ENCODE peak calls at places on chromosomes 3 and 15, in six cellular contexts. X is fibroblast of lung, W is heart left ventricle, J is A549, F is OCI-LY7, E is colonic mucosa. Y is an unnamed sample. For H3K9me3 and H3K4me1, the result is how much of the 10 kb centered on the place peaks cover.

GRCh38 chr3:160134964-160135363 is 90.3 kb upstream of the C3orf80 start:
- DNase-seq in X (peak), W (no peak), J (no peak), F (no peak), E (no peak), Y (peak)

GRCh38 chr15:43118276-43118675 is 12.4 kb upstream of the UBR1 start:
- DNase-seq in X (no peak), W (no peak), J (no peak), F (peak), E (no peak), Y (no peak)

GRCh38 chr3:23785097-23785645 is 20.6 kb upstream of the UBE2E1 start:
- DNase-seq in X (peak), W (peak), J (no peak), F (no peak), E (no peak), Y (no peak)

GRCh38 chr15:100809587-100809986 is 70.0 kb upstream of the ALDH1A3 start:
- DNase-seq in X (no peak), W (no peak), J (no peak), F (no peak), E (no peak), Y (no peak)

GRCh38 chr15:80512729-80513670 is 108.8 kb downstream of the ARNT2 start:
- DNase-seq in X (peak), W (no peak), J (no peak), F (peak), E (no peak), Y (no peak)

GRCh38 chr15:31197497-31198414 is 96.2 kb upstream of the TRPM1 start:
- DNase-seq in X (no peak), W (no peak), J (no peak), F (peak), E (no peak), Y (peak)

GRCh38 chr3:129282727-129283327 is 4.2 kb downstream of the HMCES start:
- DNase-seq in X (peak), W (no peak), J (no peak), F (peak), E (no peak), Y (peak)

GRCh38 chr3:177934001-177934891 is 602.0 kb upstream of the KCNMB2 start:
- DNase-seq in X (peak), W (no peak), J (peak), F (no peak), E (no peak), Y (no peak)

GRCh38 chr15:27903405-27903804 is 195.7 kb downstream of the OCA2 start:
- DNase-seq in X (no peak), W (no peak), J (no peak), F (no peak), E (no peak), Y (no peak)

GRCh38 chr3:15535757-15536156 is 14.3 kb upstream of the COLQ start:
- DNase-seq in X (no peak), W (no peak), J (no peak), F (no peak), E (no peak), Y (no peak)

GRCh38 chr3:107988464-107989156 is 102.2 kb downstream of the CD47 start:
- DNase-seq in X (peak), W (no peak), J (no peak), F (no peak), E (peak), Y (peak)

GRCh38 chr15:41832208-41832607 is 4.3 kb downstream of the JMJD7 start:
- DNase-seq in X (no peak), W (no peak), J (no peak), F (no peak), E (no peak), Y (no peak)

GRCh38 chr15:95208988-95209387 is 977.6 kb downstream of the MCTP2 start:
- DNase-seq in X (peak), W (no peak), J (no peak), F (no peak), E (no peak), Y (no peak)

GRCh38 chr15:95208071-95208470 is 976.7 kb downstream of the MCTP2 start:
- DNase-seq in X (no peak), W (no peak), J (no peak), F (no peak), E (no peak), Y (no peak)

GRCh38 chr15:95205101-95205500 is 973.7 kb downstream of the MCTP2 start:
- DNase-seq in X (no peak), W (no peak), J (no peak), F (no peak), E (no peak), Y (no peak)

GRCh38 chr15:95215016-95215415 is 983.7 kb downstream of the MCTP2 start:
- DNase-seq in X (no peak), W (no peak), J (no peak), F (no peak), E (no peak), Y (no peak)

GRCh38 chr15:95210436-95210981 is 979.1 kb downstream of the MCTP2 start:
- DNase-seq in X (no peak), W (no peak), J (no peak), F (no peak), E (no peak), Y (no peak)
- H3K9me3 ChIP-seq in X (under half), W (under half), J (under half), F (under half), E (under half), Y (under half)

GRCh38 chr3:155745795-155746550 is 1.1 kb upstream of the PLCH1 start:
- DNase-seq in X (no peak), W (no peak), J (peak), F (no peak), E (peak), Y (peak)

GRCh38 chr3:155747286-155747685 is 2.4 kb upstream of the PLCH1 start:
- DNase-seq in X (no peak), W (no peak), J (no peak), F (no peak), E (no peak), Y (no peak)

GRCh38 chr3:155748611-155749365 is 3.9 kb upstream of the PLCH1 start:
- DNase-seq in X (no peak), W (no peak), J (no peak), F (no peak), E (no peak), Y (no peak)

GRCh38 chr3:155746703-155747102 is 1.8 kb upstream of the PLCH1 start:
- DNase-seq in X (no peak), W (no peak), J (no peak), F (no peak), E (no peak), Y (no peak)

DNA sequence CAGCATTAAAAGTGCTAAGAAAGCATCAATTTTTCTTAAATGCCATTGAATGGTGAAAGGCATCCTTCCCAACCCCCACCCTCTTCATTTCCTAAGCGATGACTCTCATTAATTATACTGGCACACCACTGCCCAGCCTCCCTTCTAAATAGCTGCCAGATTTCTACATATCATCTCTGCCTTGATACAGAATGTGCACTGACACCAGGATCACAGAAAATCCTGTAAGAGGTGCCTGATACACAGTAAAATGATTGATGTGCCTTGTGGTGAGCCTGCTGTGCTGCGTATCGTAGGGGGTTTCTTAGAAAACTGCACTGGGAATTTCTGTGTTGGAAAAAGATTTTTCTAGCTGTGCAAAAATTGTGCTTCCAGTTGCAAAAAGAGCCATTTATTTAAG is 3.0 kb upstream of the PLCH1 start:
- DNase-seq in X (no peak), W (no peak), J (no peak), F (no peak), E (no peak), Y (no peak)
- H3K4me3 ChIP-seq in X (no peak), W (no peak), J (no peak), F (no peak), E (no peak), Y (no peak)

GRCh38 chr3:17154221-17154620 is 269.5 kb downstream of the PLCL2 start:
- DNase-seq in X (no peak), W (no peak), J (no peak), F (no peak), E (no peak), Y (no peak)
- H3K4me1 ChIP-seq in X (under half), W (under half), J (under half), F (under half), E (under half), Y (under half)

GRCh38 chr3:134505485-134505884 is 19.6 kb downstream of the CEP63 start:
- DNase-seq in X (no peak), W (no peak), J (no peak), F (no peak), E (no peak), Y (no peak)
- H3K9me3 ChIP-seq in X (under half), W (under half), J (under half), F (under half), E (under half), Y (under half)

DNA sequence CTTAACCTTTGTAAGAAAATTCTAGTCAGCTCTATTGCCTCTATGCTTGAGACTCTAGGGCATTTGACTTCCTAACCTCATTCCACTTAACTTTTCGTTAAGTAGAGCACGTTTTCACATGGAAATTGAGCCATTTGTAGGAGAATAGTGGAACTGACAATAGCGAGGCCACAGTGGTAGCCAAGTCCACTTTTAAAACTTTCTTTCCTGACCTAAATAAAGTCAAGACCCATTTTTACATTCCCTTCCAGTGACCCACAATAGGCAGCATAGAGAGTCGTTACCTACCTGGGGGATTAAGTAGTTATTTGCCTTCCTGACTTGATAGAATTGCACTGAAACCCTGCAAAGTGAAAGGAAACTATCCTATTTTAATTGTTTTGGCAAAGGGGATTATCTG is 386.0 kb upstream of the NECTIN3 start:
- DNase-seq in X (no peak), W (no peak), J (no peak), F (no peak), E (no peak), Y (no peak)
- H3K4me3 ChIP-seq in X (no peak), W (no peak), J (no peak), F (no peak), E (no peak), Y (no peak)

DNA sequence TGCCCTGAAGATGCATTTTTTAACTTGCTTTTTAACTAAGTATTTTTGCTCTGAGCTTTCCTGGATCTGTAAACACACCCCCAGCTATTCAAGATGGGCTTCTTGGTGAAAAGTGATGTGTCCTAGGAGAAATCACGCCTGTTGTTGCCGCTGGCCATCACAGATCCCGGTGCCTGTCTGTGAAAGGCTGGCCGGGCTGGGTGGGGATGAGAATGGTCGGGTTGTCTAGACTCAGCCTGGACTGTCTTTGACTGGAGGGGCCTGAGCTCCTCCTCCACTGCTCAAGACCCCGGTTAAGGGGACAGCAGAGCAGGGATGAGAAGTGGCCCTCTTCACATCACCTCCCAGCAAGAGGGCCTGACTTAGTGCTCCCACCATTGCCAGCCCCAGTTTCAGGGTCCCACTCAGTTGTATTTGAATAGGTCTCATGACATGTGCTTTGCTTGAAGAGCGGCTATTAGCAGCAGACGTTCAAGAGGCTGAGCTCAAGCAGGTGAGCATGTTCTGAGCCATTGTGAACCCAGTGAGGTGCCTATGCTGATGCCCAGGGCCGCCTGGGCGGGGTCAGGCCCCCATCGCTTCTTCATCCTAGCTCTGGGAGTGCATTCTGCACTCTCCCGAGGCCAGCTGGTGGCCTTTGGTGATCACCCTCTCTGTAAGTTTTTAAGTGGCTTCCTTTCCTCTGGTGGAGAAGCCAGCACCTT is 79.9 kb downstream of the IGF1R start:
- DNase-seq in X (no peak), W (no peak), J (no peak), F (no peak), E (no peak), Y (no peak)
- H3K4me1 ChIP-seq in X (under half), W (under half), J (half or more), F (under half), E (under half), Y (under half)

DNA sequence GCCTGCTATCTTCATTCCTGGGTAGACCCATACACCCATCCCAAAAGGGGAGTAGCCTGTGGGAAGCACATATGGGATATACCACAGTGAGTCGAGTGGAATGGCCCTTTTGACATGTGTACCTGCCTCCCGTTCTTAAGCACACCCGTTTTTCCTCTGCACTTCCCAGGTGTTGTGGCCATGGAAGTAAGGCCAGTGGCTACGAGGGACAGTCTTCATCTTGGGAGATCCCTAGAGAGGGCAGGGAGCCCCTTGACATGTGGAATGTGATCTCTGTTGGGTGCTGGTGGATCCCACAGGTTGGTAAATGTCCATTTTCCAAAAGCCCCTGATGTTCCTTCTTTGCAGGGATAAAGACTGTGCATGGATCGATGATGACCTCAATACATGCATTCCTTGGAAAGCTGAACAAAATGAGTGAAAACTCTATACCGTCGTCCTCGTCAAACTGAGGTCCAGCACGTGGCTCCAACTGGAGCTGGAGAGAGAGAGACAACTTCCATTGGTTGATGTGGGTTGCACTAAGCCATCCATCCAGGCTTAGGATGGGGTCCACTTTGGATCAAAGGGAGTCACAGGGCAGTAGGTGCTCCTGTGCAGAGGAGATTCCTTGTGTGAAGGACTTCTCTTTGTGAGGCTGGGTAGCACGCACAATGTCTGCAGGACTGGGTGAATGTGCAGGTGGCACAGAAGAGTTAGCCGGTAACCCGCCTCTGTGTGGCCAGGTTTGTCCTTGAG is 136.8 kb downstream of the SNRPN start:
- DNase-seq in X (no peak), W (no peak), J (no peak), F (no peak), E (no peak), Y (no peak)
- H3K9me3 ChIP-seq in X (under half), W (under half), J (under half), F (under half), E (under half), Y (under half)

GRCh38 chr3:8853081-8853480 is 83.7 kb upstream of the OXTR start:
- DNase-seq in X (peak), W (no peak), J (no peak), F (no peak), E (no peak), Y (no peak)
- H3K4me3 ChIP-seq in X (no peak), W (no peak), J (no peak), F (no peak), E (no peak), Y (no peak)

DNA sequence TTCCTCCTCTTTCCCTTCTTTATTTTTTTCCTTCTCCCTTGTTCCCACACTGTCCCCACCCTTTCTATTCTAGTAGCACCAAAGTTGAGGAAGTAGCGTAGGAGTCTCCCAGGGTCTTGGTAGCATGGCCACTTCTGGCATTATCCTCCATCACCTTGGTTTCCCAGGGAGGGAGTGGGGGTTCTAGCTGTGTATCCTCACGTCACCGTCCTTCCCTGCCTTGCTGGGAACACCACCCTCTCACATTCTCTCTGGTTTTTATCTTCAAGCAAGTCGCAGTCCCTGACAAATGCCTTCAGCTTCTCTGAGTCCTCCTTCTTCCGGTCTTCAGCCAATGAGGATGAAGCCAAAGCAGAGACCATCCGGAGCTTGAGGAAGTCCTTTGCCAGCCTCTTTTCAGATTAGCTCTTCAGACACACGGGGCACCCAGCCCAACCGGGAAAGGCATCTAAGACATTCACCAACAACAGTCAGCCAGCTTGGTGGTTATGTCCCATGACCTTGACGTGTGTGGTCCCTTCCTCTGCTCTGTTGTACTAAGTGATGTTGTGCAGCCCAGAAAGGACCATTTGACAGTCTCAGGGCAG is 31.6 kb upstream of the TIMP4 start:
- DNase-seq in X (no peak), W (no peak), J (no peak), F (no peak), E (no peak), Y (no peak)
- H3K4me1 ChIP-seq in X (under half), W (half or more), J (under half), F (under half), E (under half), Y (under half)

DNA sequence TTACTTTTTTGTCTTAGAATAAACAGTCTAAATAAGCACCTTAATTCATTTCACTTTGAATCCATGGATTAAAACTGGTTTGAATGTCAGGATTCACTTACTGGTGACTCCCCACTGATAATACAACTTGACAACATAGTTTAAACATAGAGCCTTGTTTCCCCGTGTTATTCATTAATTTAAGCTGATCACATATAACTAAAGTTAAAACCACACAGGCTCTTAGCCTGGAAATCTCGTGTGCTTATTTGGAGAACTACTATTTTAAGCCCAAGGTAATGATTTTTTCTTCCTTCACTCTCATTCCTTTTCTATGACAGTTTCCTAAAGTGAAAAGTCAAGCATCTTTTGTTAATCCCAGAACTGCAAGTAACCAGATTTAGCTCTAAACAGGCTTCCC is 64.2 kb downstream of the HACD2 start:
- DNase-seq in X (no peak), W (no peak), J (no peak), F (no peak), E (no peak), Y (no peak)
- H3K9me3 ChIP-seq in X (under half), W (under half), J (under half), F (under half), E (under half), Y (under half)